ENCODE peak calls at places on chromosomes 12 and 14, in five cellular contexts. One of them, this sample, is unnamed.

GRCh38 chr12:50164963-50165362 is 2.2 kb downstream of the CERS5 start:
- DNase-seq in fibroblast of the aortic adventitia: no peak
- DNase-seq in WTC11: no peak
- DNase-seq in H1: no peak
- DNase-seq in B cell: no peak
- DNase-seq in this sample: no peak

GRCh38 chr12:47758834-47759690 is at the start of gene RAPGEF3:
- DNase-seq in B cell: peak; percentile 74
- DNase-seq in H1: peak; percentile 81
- DNase-seq in WTC11: peak; percentile 74
- DNase-seq in fibroblast of the aortic adventitia: peak; percentile 67
- DNase-seq in this sample: peak; percentile 92

GRCh38 chr12:53054112-53054878 is 4.4 kb downstream of the TNS2 start:
- DNase-seq in WTC11: peak; percentile 97
- DNase-seq in fibroblast of the aortic adventitia: peak; percentile 83
- DNase-seq in B cell: peak; percentile 93
- DNase-seq in H1: peak; percentile 97
- DNase-seq in this sample: peak; percentile 91

GRCh38 chr12:46930101-46930500 is 104.3 kb upstream of the SLC38A4 start:
- DNase-seq in B cell: no peak
- DNase-seq in fibroblast of the aortic adventitia: no peak
- DNase-seq in WTC11: no peak
- DNase-seq in H1: no peak
- DNase-seq in this sample: no peak

GRCh38 chr12:22628228-22628627 is 3.3 kb downstream of the ETNK1 start:
- DNase-seq in fibroblast of the aortic adventitia: peak; percentile 6
- DNase-seq in WTC11: no peak
- DNase-seq in H1: no peak
- DNase-seq in B cell: no peak
- DNase-seq in this sample: no peak

GRCh38 chr12:26239508-26240328 is 44.3 kb downstream of the SSPN start:
- DNase-seq in fibroblast of the aortic adventitia: peak; percentile 99
- DNase-seq in B cell: no peak
- DNase-seq in H1: no peak
- DNase-seq in WTC11: no peak
- DNase-seq in this sample: no peak

GRCh38 chr14:96065661-96066459 is 26.7 kb downstream of the C14orf132 start:
- DNase-seq in WTC11: no peak
- DNase-seq in fibroblast of the aortic adventitia: no peak
- DNase-seq in B cell: no peak
- DNase-seq in H1: no peak
- DNase-seq in this sample: no peak

GRCh38 chr12:6821674-6822433 is at the start of gene GPR162:
- DNase-seq in H1: peak; percentile 82
- DNase-seq in WTC11: peak; percentile 77
- DNase-seq in B cell: no peak
- DNase-seq in fibroblast of the aortic adventitia: peak; percentile 48
- DNase-seq in this sample: no peak

GRCh38 chr14:75609606-75610476 is 31.4 kb downstream of the FLVCR2 start:
- DNase-seq in WTC11: no peak
- DNase-seq in B cell: no peak
- DNase-seq in H1: no peak
- DNase-seq in fibroblast of the aortic adventitia: no peak
- DNase-seq in this sample: no peak

GRCh38 chr14:35353409-35354172 is 51.0 kb downstream of the NFKBIA start:
- DNase-seq in fibroblast of the aortic adventitia: no peak
- DNase-seq in B cell: no peak
- DNase-seq in WTC11: no peak
- DNase-seq in H1: no peak
- DNase-seq in this sample: no peak

GRCh38 chr12:46401703-46402102 is 29.1 kb upstream of the SLC38A2 start:
- DNase-seq in B cell: no peak
- DNase-seq in fibroblast of the aortic adventitia: peak; percentile 84
- DNase-seq in H1: no peak
- DNase-seq in WTC11: no peak
- DNase-seq in this sample: no peak

GRCh38 chr12:53660064-53660463 is 15.8 kb downstream of the ATP5MC2 start:
- DNase-seq in fibroblast of the aortic adventitia: peak; percentile 63
- DNase-seq in H1: no peak
- DNase-seq in WTC11: no peak
- DNase-seq in B cell: no peak
- DNase-seq in this sample: no peak

GRCh38 chr14:63614964-63615363 is 26.7 kb downstream of the WDR89 start:
- DNase-seq in H1: no peak
- DNase-seq in B cell: no peak
- DNase-seq in WTC11: no peak
- DNase-seq in fibroblast of the aortic adventitia: peak; percentile 76
- DNase-seq in this sample: no peak

GRCh38 chr12:54601841-54602240 is 13.4 kb upstream of the PPP1R1A start:
- DNase-seq in B cell: no peak
- DNase-seq in WTC11: no peak
- DNase-seq in fibroblast of the aortic adventitia: no peak
- DNase-seq in H1: no peak
- DNase-seq in this sample: no peak

GRCh38 chr12:123442774-123443173 is 6.3 kb upstream of the RILPL2 start:
- DNase-seq in H1: no peak
- DNase-seq in fibroblast of the aortic adventitia: no peak
- DNase-seq in WTC11: no peak
- DNase-seq in B cell: no peak
- DNase-seq in this sample: no peak

GRCh38 chr14:94342334-94342934 is 19.3 kb upstream of the SERPINA6 start:
- DNase-seq in fibroblast of the aortic adventitia: peak; percentile 100
- DNase-seq in B cell: no peak
- DNase-seq in WTC11: no peak
- DNase-seq in H1: no peak
- DNase-seq in this sample: peak; percentile 86

GRCh38 chr14:71693373-71693772 is 238.9 kb upstream of the RGS6 start:
- DNase-seq in WTC11: no peak
- DNase-seq in fibroblast of the aortic adventitia: peak; percentile 72
- DNase-seq in H1: no peak
- DNase-seq in B cell: no peak
- DNase-seq in this sample: no peak

GRCh38 chr14:56703947-56704346 is 106.3 kb downstream of the OTX2 start:
- DNase-seq in fibroblast of the aortic adventitia: no peak
- DNase-seq in WTC11: peak; percentile 23
- DNase-seq in B cell: no peak
- DNase-seq in H1: no peak
- DNase-seq in this sample: no peak

GRCh38 chr14:76964695-76965094 is 63.8 kb downstream of the IRF2BPL start:
- DNase-seq in WTC11: no peak
- DNase-seq in fibroblast of the aortic adventitia: no peak
- DNase-seq in H1: no peak
- DNase-seq in B cell: no peak
- DNase-seq in this sample: no peak

GRCh38 chr12:6891637-6892036 is 13.0 kb upstream of the LRRC23 start:
- DNase-seq in B cell: no peak
- DNase-seq in fibroblast of the aortic adventitia: no peak
- DNase-seq in H1: no peak
- DNase-seq in WTC11: no peak
- DNase-seq in this sample: no peak

GRCh38 chr12:32586390-32586789 is 92.7 kb upstream of the DNM1L start:
- DNase-seq in WTC11: no peak
- DNase-seq in B cell: no peak
- DNase-seq in fibroblast of the aortic adventitia: peak; percentile 43
- DNase-seq in H1: no peak
- DNase-seq in this sample: no peak

GRCh38 chr12:27866382-27867101 is 86.5 kb upstream of the MANSC4 start:
- DNase-seq in H1: no peak
- DNase-seq in fibroblast of the aortic adventitia: peak; percentile 28
- DNase-seq in B cell: no peak
- DNase-seq in WTC11: no peak
- DNase-seq in this sample: no peak

GRCh38 chr12:5969974-5970690 is 25.1 kb upstream of the ANO2 start:
- DNase-seq in WTC11: no peak
- DNase-seq in fibroblast of the aortic adventitia: no peak
- DNase-seq in H1: no peak
- DNase-seq in B cell: no peak
- DNase-seq in this sample: peak; percentile 75

GRCh38 chr14:76986261-76986565 is 42.3 kb downstream of the IRF2BPL start:
- DNase-seq in WTC11: no peak
- DNase-seq in B cell: no peak
- DNase-seq in H1: no peak
- DNase-seq in fibroblast of the aortic adventitia: no peak
- DNase-seq in this sample: no peak

GRCh38 chr12:124567673-124568373 is 411 bp upstream of the NCOR2 start:
- DNase-seq in WTC11: peak; percentile 61
- DNase-seq in B cell: peak; percentile 79
- DNase-seq in H1: peak; percentile 77
- DNase-seq in fibroblast of the aortic adventitia: peak; percentile 97
- DNase-seq in this sample: peak; percentile 96

GRCh38 chr14:33165144-33165925 is 226.7 kb downstream of the NPAS3 start:
- DNase-seq in H1: no peak
- DNase-seq in fibroblast of the aortic adventitia: no peak
- DNase-seq in B cell: no peak
- DNase-seq in WTC11: no peak
- DNase-seq in this sample: no peak

GRCh38 chr12:57712671-57713070 is 18.7 kb downstream of the OS9 start:
- DNase-seq in H1: peak; percentile 11
- DNase-seq in B cell: no peak
- DNase-seq in fibroblast of the aortic adventitia: no peak
- DNase-seq in WTC11: no peak
- DNase-seq in this sample: peak; percentile 19

GRCh38 chr12:24411948-24412347 is 462.5 kb upstream of the SOX5 start:
- DNase-seq in B cell: no peak
- DNase-seq in H1: no peak
- DNase-seq in WTC11: no peak
- DNase-seq in fibroblast of the aortic adventitia: no peak
- DNase-seq in this sample: no peak

GRCh38 chr12:24416423-24417109 is 467.1 kb upstream of the SOX5 start:
- DNase-seq in WTC11: no peak
- DNase-seq in B cell: no peak
- DNase-seq in H1: no peak
- DNase-seq in fibroblast of the aortic adventitia: no peak
- DNase-seq in this sample: no peak

GRCh38 chr12:24414421-24414820 is 465.0 kb upstream of the SOX5 start:
- DNase-seq in WTC11: no peak
- DNase-seq in H1: no peak
- DNase-seq in fibroblast of the aortic adventitia: no peak
- DNase-seq in B cell: peak; percentile 59
- DNase-seq in this sample: no peak

GRCh38 chr12:24418157-24418556 is 468.7 kb upstream of the SOX5 start:
- DNase-seq in WTC11: no peak
- DNase-seq in fibroblast of the aortic adventitia: no peak
- DNase-seq in H1: no peak
- DNase-seq in B cell: no peak
- DNase-seq in this sample: no peak

DNA sequence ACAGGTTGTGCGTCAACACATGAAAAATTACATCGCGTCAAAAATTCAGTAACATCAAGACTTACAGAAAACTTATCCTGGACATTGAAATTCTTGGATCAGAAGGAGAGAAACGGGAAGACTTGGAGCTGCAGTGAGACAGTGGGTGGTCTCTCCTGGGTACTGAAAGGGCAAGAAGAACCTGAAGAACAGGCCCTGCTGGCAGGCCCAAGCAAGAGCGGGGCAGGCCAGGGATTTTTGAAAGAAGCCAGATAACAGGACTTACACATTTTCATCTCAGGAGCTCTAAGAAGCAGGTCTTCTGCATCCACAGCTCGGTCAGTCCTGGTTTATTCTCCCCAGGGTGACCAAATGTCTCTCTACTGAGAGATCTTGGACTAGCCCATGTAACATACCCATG is 466.5 kb upstream of the SOX5 start:
- DNase-seq in WTC11: no peak
- DNase-seq in fibroblast of the aortic adventitia: no peak
- DNase-seq in B cell: no peak
- DNase-seq in H1: no peak
- DNase-seq in this sample: no peak
- TF ChIP-seq CTCF in WTC11: no peak
- TF ChIP-seq CTCF in fibroblast of the aortic adventitia: no peak
- TF ChIP-seq CTCF in B cell: no peak
- TF ChIP-seq CTCF in H1: no peak
- TF ChIP-seq CTCF in this sample: no peak

DNA sequence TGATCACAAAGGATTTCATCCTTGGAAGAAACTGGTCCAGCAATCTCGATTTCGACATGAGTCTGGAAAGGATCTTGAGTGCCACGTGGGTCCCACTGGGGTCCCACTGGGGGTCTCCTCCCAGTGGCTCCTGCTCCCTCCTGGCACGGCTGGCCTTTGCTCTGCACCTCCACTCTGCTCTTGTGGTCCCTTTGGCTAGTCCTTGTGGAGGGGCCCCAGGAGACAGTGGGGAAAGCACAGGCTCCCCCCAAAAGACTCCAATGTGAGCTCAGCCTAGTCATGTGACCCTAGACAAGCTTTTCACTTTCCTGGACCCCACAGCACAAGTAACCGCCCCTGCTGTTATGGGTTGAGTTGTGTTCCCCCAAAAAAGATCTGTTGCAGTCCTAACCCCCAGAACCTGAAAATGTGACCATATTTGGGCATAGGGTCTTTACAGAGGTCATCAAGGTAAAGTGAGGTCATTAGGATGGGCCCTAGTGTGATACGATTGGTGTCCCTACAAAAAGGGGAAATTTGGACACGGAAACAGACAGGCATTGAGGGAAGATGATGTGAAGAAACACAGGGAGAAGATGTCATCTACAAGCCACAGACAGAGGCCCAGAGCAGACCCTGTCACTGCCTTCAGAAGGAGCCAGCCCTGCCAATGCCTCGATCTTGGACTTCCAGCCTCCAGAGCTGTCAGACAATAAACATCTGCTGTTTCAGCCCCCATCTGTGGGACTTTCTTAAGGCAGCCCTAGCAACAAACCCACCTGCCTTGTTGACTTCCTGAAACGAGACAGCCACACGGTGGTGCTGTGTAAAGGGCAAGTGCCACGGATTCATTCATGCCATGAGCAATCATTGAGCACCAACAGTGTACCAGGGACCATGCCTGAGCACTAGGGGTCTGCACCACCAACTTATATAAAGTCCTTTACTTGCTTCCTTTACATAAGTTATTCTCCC is 23.8 kb upstream of the PPP2R5C start:
- DNase-seq in fibroblast of the aortic adventitia: no peak
- DNase-seq in WTC11: no peak
- DNase-seq in B cell: no peak
- DNase-seq in H1: no peak
- DNase-seq in this sample: peak; percentile 64
- TF ChIP-seq CTCF in fibroblast of the aortic adventitia: no peak
- TF ChIP-seq CTCF in WTC11: no peak
- TF ChIP-seq CTCF in B cell: no peak
- TF ChIP-seq CTCF in H1: no peak
- TF ChIP-seq CTCF in this sample: no peak

DNA sequence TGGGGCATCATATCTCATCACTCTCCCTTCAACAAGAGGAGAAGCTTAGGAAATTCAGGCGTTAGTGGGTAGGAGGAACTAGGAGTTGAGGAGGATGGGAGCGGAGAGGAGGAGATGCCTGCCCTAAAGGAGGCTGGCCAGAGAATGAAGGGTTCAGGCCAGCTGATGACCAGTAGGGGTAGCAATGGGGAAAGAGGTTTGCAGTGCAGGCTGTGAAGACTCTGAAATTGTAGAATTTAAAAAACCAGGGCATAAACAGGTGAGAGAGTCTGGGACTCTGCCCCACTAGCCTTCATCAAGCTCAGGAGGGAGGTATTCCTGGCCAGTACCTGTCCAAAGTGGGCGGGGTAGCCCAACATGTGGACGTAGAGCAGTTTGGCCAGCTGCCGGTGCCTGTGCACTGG is 807 bp downstream of the AP1G2 start:
- DNase-seq in WTC11: no peak
- DNase-seq in H1: no peak
- DNase-seq in B cell: no peak
- DNase-seq in fibroblast of the aortic adventitia: peak; percentile 29
- DNase-seq in this sample: no peak
- TF ChIP-seq CTCF in WTC11: no peak
- TF ChIP-seq CTCF in H1: no peak
- TF ChIP-seq CTCF in B cell: no peak
- TF ChIP-seq CTCF in fibroblast of the aortic adventitia: peak; percentile 37
- TF ChIP-seq CTCF in this sample: peak; percentile 31

GRCh38 chr14:81819910-81820309 is 286.3 kb upstream of the SEL1L start:
- DNase-seq in WTC11: no peak
- DNase-seq in B cell: no peak
- DNase-seq in fibroblast of the aortic adventitia: no peak
- DNase-seq in H1: no peak
- DNase-seq in this sample: no peak
- TF ChIP-seq CTCF in WTC11: no peak
- TF ChIP-seq CTCF in B cell: no peak
- TF ChIP-seq CTCF in fibroblast of the aortic adventitia: no peak
- TF ChIP-seq CTCF in H1: no peak
- TF ChIP-seq CTCF in this sample: no peak